ENCODE peak calls at places on chromosome 16, in five cellular contexts. One of them, this sample, is unnamed.

GRCh38 chr16:52171481-52171880 is 375.5 kb downstream of the TOX3 start:
- DNase-seq in right cardiac atrium: no peak
- DNase-seq in stimulated activated CD8-positive, alpha-beta memory T cell treated with anti-CD3 and anti-CD28 coated beads, Interleukin-12 subunit alpha, Interleukin-12 subunit beta, amount 100 ng/mL, for 4 hours: no peak
- DNase-seq in NCI-H1105: no peak
- DNase-seq in HTR-8/SVneo: no peak
- DNase-seq in this sample: no peak

GRCh38 chr16:88476203-88476602 is 23.1 kb downstream of the ZFPM1 start:
- DNase-seq in right cardiac atrium: no peak
- DNase-seq in stimulated activated CD8-positive, alpha-beta memory T cell treated with anti-CD3 and anti-CD28 coated beads, Interleukin-12 subunit alpha, Interleukin-12 subunit beta, amount 100 ng/mL, for 4 hours: no peak
- DNase-seq in NCI-H1105: no peak
- DNase-seq in HTR-8/SVneo: no peak
- DNase-seq in this sample: no peak

GRCh38 chr16:75083826-75084225 is 32.8 kb downstream of the LDHD start:
- DNase-seq in right cardiac atrium: no peak
- DNase-seq in stimulated activated CD8-positive, alpha-beta memory T cell treated with anti-CD3 and anti-CD28 coated beads, Interleukin-12 subunit alpha, Interleukin-12 subunit beta, amount 100 ng/mL, for 4 hours: no peak
- DNase-seq in NCI-H1105: no peak
- DNase-seq in HTR-8/SVneo: no peak
- DNase-seq in this sample: no peak

GRCh38 chr16:87657621-87658192 is 55.4 kb downstream of the JPH3 start:
- DNase-seq in right cardiac atrium: no peak
- DNase-seq in stimulated activated CD8-positive, alpha-beta memory T cell treated with anti-CD3 and anti-CD28 coated beads, Interleukin-12 subunit alpha, Interleukin-12 subunit beta, amount 100 ng/mL, for 4 hours: no peak
- DNase-seq in NCI-H1105: no peak
- DNase-seq in HTR-8/SVneo: peak
- DNase-seq in this sample: no peak

GRCh38 chr16:67942200-67942509 is 1.8 kb downstream of the LCAT start:
- DNase-seq in right cardiac atrium: no peak
- DNase-seq in stimulated activated CD8-positive, alpha-beta memory T cell treated with anti-CD3 and anti-CD28 coated beads, Interleukin-12 subunit alpha, Interleukin-12 subunit beta, amount 100 ng/mL, for 4 hours: no peak
- DNase-seq in NCI-H1105: no peak
- DNase-seq in HTR-8/SVneo: peak
- DNase-seq in this sample: no peak

GRCh38 chr16:87407511-87408112 is 15.5 kb downstream of the MAP1LC3B start:
- DNase-seq in right cardiac atrium: peak
- DNase-seq in stimulated activated CD8-positive, alpha-beta memory T cell treated with anti-CD3 and anti-CD28 coated beads, Interleukin-12 subunit alpha, Interleukin-12 subunit beta, amount 100 ng/mL, for 4 hours: no peak
- DNase-seq in NCI-H1105: no peak
- DNase-seq in HTR-8/SVneo: no peak
- DNase-seq in this sample: peak

GRCh38 chr16:66701061-66701460 is 4.5 kb upstream of the CMTM4 start:
- DNase-seq in right cardiac atrium: no peak
- DNase-seq in stimulated activated CD8-positive, alpha-beta memory T cell treated with anti-CD3 and anti-CD28 coated beads, Interleukin-12 subunit alpha, Interleukin-12 subunit beta, amount 100 ng/mL, for 4 hours: no peak
- DNase-seq in NCI-H1105: no peak
- DNase-seq in HTR-8/SVneo: no peak
- DNase-seq in this sample: no peak

GRCh38 chr16:55171241-55171640 is 152.8 kb upstream of the IRX6 start:
- DNase-seq in right cardiac atrium: no peak
- DNase-seq in stimulated activated CD8-positive, alpha-beta memory T cell treated with anti-CD3 and anti-CD28 coated beads, Interleukin-12 subunit alpha, Interleukin-12 subunit beta, amount 100 ng/mL, for 4 hours: no peak
- DNase-seq in NCI-H1105: no peak
- DNase-seq in HTR-8/SVneo: no peak
- DNase-seq in this sample: no peak

GRCh38 chr16:56525154-56525720 is 5.4 kb upstream of the BBS2 start:
- DNase-seq in right cardiac atrium: no peak
- DNase-seq in stimulated activated CD8-positive, alpha-beta memory T cell treated with anti-CD3 and anti-CD28 coated beads, Interleukin-12 subunit alpha, Interleukin-12 subunit beta, amount 100 ng/mL, for 4 hours: no peak
- DNase-seq in NCI-H1105: no peak
- DNase-seq in HTR-8/SVneo: no peak
- DNase-seq in this sample: no peak

GRCh38 chr16:2960183-2961010 is 3.7 kb upstream of the KREMEN2 start:
- DNase-seq in right cardiac atrium: no peak
- DNase-seq in stimulated activated CD8-positive, alpha-beta memory T cell treated with anti-CD3 and anti-CD28 coated beads, Interleukin-12 subunit alpha, Interleukin-12 subunit beta, amount 100 ng/mL, for 4 hours: no peak
- DNase-seq in NCI-H1105: no peak
- DNase-seq in HTR-8/SVneo: no peak
- DNase-seq in this sample: no peak

GRCh38 chr16:6153901-6154300 is 1056.3 kb upstream of the EEF2KMT start:
- DNase-seq in right cardiac atrium: no peak
- DNase-seq in stimulated activated CD8-positive, alpha-beta memory T cell treated with anti-CD3 and anti-CD28 coated beads, Interleukin-12 subunit alpha, Interleukin-12 subunit beta, amount 100 ng/mL, for 4 hours: no peak
- DNase-seq in NCI-H1105: no peak
- DNase-seq in HTR-8/SVneo: no peak
- DNase-seq in this sample: no peak

GRCh38 chr16:63461248-63461841 is 1425.1 kb upstream of the CDH8 start:
- DNase-seq in right cardiac atrium: no peak
- DNase-seq in stimulated activated CD8-positive, alpha-beta memory T cell treated with anti-CD3 and anti-CD28 coated beads, Interleukin-12 subunit alpha, Interleukin-12 subunit beta, amount 100 ng/mL, for 4 hours: no peak
- DNase-seq in NCI-H1105: peak
- DNase-seq in HTR-8/SVneo: no peak
- DNase-seq in this sample: no peak

GRCh38 chr16:81583893-81584705 is 139.5 kb downstream of the CMIP start:
- DNase-seq in right cardiac atrium: no peak
- DNase-seq in stimulated activated CD8-positive, alpha-beta memory T cell treated with anti-CD3 and anti-CD28 coated beads, Interleukin-12 subunit alpha, Interleukin-12 subunit beta, amount 100 ng/mL, for 4 hours: no peak
- DNase-seq in NCI-H1105: no peak
- DNase-seq in HTR-8/SVneo: no peak
- DNase-seq in this sample: no peak

GRCh38 chr16:2473425-2473926 is 1.5 kb upstream of the TBC1D24 start:
- DNase-seq in right cardiac atrium: no peak
- DNase-seq in stimulated activated CD8-positive, alpha-beta memory T cell treated with anti-CD3 and anti-CD28 coated beads, Interleukin-12 subunit alpha, Interleukin-12 subunit beta, amount 100 ng/mL, for 4 hours: no peak
- DNase-seq in NCI-H1105: no peak
- DNase-seq in HTR-8/SVneo: no peak
- DNase-seq in this sample: no peak

GRCh38 chr16:57530104-57530522 is 6.3 kb downstream of the CCDC102A start:
- DNase-seq in right cardiac atrium: peak
- DNase-seq in stimulated activated CD8-positive, alpha-beta memory T cell treated with anti-CD3 and anti-CD28 coated beads, Interleukin-12 subunit alpha, Interleukin-12 subunit beta, amount 100 ng/mL, for 4 hours: peak
- DNase-seq in NCI-H1105: no peak
- DNase-seq in HTR-8/SVneo: peak
- DNase-seq in this sample: no peak

GRCh38 chr16:8867483-8868271 is 1.1 kb downstream of the CARHSP1 start:
- DNase-seq in right cardiac atrium: peak
- DNase-seq in stimulated activated CD8-positive, alpha-beta memory T cell treated with anti-CD3 and anti-CD28 coated beads, Interleukin-12 subunit alpha, Interleukin-12 subunit beta, amount 100 ng/mL, for 4 hours: no peak
- DNase-seq in NCI-H1105: peak
- DNase-seq in HTR-8/SVneo: no peak
- DNase-seq in this sample: no peak

GRCh38 chr16:49085689-49086088 is 195.9 kb downstream of the CBLN1 start:
- DNase-seq in right cardiac atrium: no peak
- DNase-seq in stimulated activated CD8-positive, alpha-beta memory T cell treated with anti-CD3 and anti-CD28 coated beads, Interleukin-12 subunit alpha, Interleukin-12 subunit beta, amount 100 ng/mL, for 4 hours: no peak
- DNase-seq in NCI-H1105: no peak
- DNase-seq in HTR-8/SVneo: no peak
- DNase-seq in this sample: no peak

GRCh38 chr16:84065536-84066132 is 23.0 kb upstream of the SLC38A8 start:
- DNase-seq in right cardiac atrium: no peak
- DNase-seq in stimulated activated CD8-positive, alpha-beta memory T cell treated with anti-CD3 and anti-CD28 coated beads, Interleukin-12 subunit alpha, Interleukin-12 subunit beta, amount 100 ng/mL, for 4 hours: no peak
- DNase-seq in NCI-H1105: peak
- DNase-seq in HTR-8/SVneo: peak
- DNase-seq in this sample: no peak

GRCh38 chr16:29738514-29738913 is 7.3 kb downstream of the C16orf54 start:
- DNase-seq in right cardiac atrium: no peak
- DNase-seq in stimulated activated CD8-positive, alpha-beta memory T cell treated with anti-CD3 and anti-CD28 coated beads, Interleukin-12 subunit alpha, Interleukin-12 subunit beta, amount 100 ng/mL, for 4 hours: no peak
- DNase-seq in NCI-H1105: no peak
- DNase-seq in HTR-8/SVneo: no peak
- DNase-seq in this sample: no peak

GRCh38 chr16:89574681-89575246 is 794 bp upstream of the CPNE7 start:
- DNase-seq in right cardiac atrium: peak
- DNase-seq in stimulated activated CD8-positive, alpha-beta memory T cell treated with anti-CD3 and anti-CD28 coated beads, Interleukin-12 subunit alpha, Interleukin-12 subunit beta, amount 100 ng/mL, for 4 hours: no peak
- DNase-seq in NCI-H1105: no peak
- DNase-seq in HTR-8/SVneo: peak
- DNase-seq in this sample: peak

GRCh38 chr16:19316846-19317245 is 31.3 kb downstream of the CLEC19A start:
- DNase-seq in right cardiac atrium: no peak
- DNase-seq in stimulated activated CD8-positive, alpha-beta memory T cell treated with anti-CD3 and anti-CD28 coated beads, Interleukin-12 subunit alpha, Interleukin-12 subunit beta, amount 100 ng/mL, for 4 hours: no peak
- DNase-seq in NCI-H1105: no peak
- DNase-seq in HTR-8/SVneo: no peak
- DNase-seq in this sample: no peak

GRCh38 chr16:2095315-2095853 is 40.3 kb downstream of the PKD1 start:
- DNase-seq in right cardiac atrium: no peak
- DNase-seq in stimulated activated CD8-positive, alpha-beta memory T cell treated with anti-CD3 and anti-CD28 coated beads, Interleukin-12 subunit alpha, Interleukin-12 subunit beta, amount 100 ng/mL, for 4 hours: no peak
- DNase-seq in NCI-H1105: no peak
- DNase-seq in HTR-8/SVneo: no peak
- DNase-seq in this sample: peak

GRCh38 chr16:74740795-74741304 is 33.8 kb downstream of the FA2H start:
- DNase-seq in right cardiac atrium: no peak
- DNase-seq in stimulated activated CD8-positive, alpha-beta memory T cell treated with anti-CD3 and anti-CD28 coated beads, Interleukin-12 subunit alpha, Interleukin-12 subunit beta, amount 100 ng/mL, for 4 hours: no peak
- DNase-seq in NCI-H1105: no peak
- DNase-seq in HTR-8/SVneo: no peak
- DNase-seq in this sample: no peak

GRCh38 chr16:67967956-67968439 is 439 bp downstream of the SLC12A4 start:
- DNase-seq in right cardiac atrium: peak
- DNase-seq in stimulated activated CD8-positive, alpha-beta memory T cell treated with anti-CD3 and anti-CD28 coated beads, Interleukin-12 subunit alpha, Interleukin-12 subunit beta, amount 100 ng/mL, for 4 hours: no peak
- DNase-seq in NCI-H1105: no peak
- DNase-seq in HTR-8/SVneo: no peak
- DNase-seq in this sample: no peak

GRCh38 chr16:21302898-21303528 is 24.9 kb upstream of the CRYM start:
- DNase-seq in right cardiac atrium: no peak
- DNase-seq in stimulated activated CD8-positive, alpha-beta memory T cell treated with anti-CD3 and anti-CD28 coated beads, Interleukin-12 subunit alpha, Interleukin-12 subunit beta, amount 100 ng/mL, for 4 hours: no peak
- DNase-seq in NCI-H1105: no peak
- DNase-seq in HTR-8/SVneo: no peak
- DNase-seq in this sample: peak

GRCh38 chr16:80283450-80284392 is 257.1 kb upstream of the DYNLRB2 start:
- DNase-seq in right cardiac atrium: no peak
- DNase-seq in stimulated activated CD8-positive, alpha-beta memory T cell treated with anti-CD3 and anti-CD28 coated beads, Interleukin-12 subunit alpha, Interleukin-12 subunit beta, amount 100 ng/mL, for 4 hours: no peak
- DNase-seq in NCI-H1105: no peak
- DNase-seq in HTR-8/SVneo: no peak
- DNase-seq in this sample: no peak

GRCh38 chr16:50419116-50419515 is 50.3 kb upstream of the BRD7 start:
- DNase-seq in right cardiac atrium: no peak
- DNase-seq in stimulated activated CD8-positive, alpha-beta memory T cell treated with anti-CD3 and anti-CD28 coated beads, Interleukin-12 subunit alpha, Interleukin-12 subunit beta, amount 100 ng/mL, for 4 hours: no peak
- DNase-seq in NCI-H1105: no peak
- DNase-seq in HTR-8/SVneo: no peak
- DNase-seq in this sample: no peak

GRCh38 chr16:31568577-31569359 is 41.1 kb downstream of the AHSP start:
- DNase-seq in right cardiac atrium: peak
- DNase-seq in stimulated activated CD8-positive, alpha-beta memory T cell treated with anti-CD3 and anti-CD28 coated beads, Interleukin-12 subunit alpha, Interleukin-12 subunit beta, amount 100 ng/mL, for 4 hours: no peak
- DNase-seq in NCI-H1105: no peak
- DNase-seq in HTR-8/SVneo: no peak
- DNase-seq in this sample: no peak

GRCh38 chr16:30581462-30581861 is 4.0 kb downstream of the ZNF785 start:
- DNase-seq in right cardiac atrium: no peak
- DNase-seq in stimulated activated CD8-positive, alpha-beta memory T cell treated with anti-CD3 and anti-CD28 coated beads, Interleukin-12 subunit alpha, Interleukin-12 subunit beta, amount 100 ng/mL, for 4 hours: no peak
- DNase-seq in NCI-H1105: no peak
- DNase-seq in HTR-8/SVneo: no peak
- DNase-seq in this sample: no peak

GRCh38 chr16:22177968-22178934 is 15.9 kb downstream of the SDR42E2 start:
- DNase-seq in right cardiac atrium: no peak
- DNase-seq in stimulated activated CD8-positive, alpha-beta memory T cell treated with anti-CD3 and anti-CD28 coated beads, Interleukin-12 subunit alpha, Interleukin-12 subunit beta, amount 100 ng/mL, for 4 hours: no peak
- DNase-seq in NCI-H1105: no peak
- DNase-seq in HTR-8/SVneo: no peak
- DNase-seq in this sample: no peak

GRCh38 chr16:47732122-47732805 is 271.1 kb downstream of the PHKB start:
- DNase-seq in right cardiac atrium: no peak
- DNase-seq in stimulated activated CD8-positive, alpha-beta memory T cell treated with anti-CD3 and anti-CD28 coated beads, Interleukin-12 subunit alpha, Interleukin-12 subunit beta, amount 100 ng/mL, for 4 hours: no peak
- DNase-seq in NCI-H1105: no peak
- DNase-seq in HTR-8/SVneo: no peak
- DNase-seq in this sample: peak

GRCh38 chr16:10936585-10936984 is 5.7 kb downstream of the DEXI start:
- DNase-seq in right cardiac atrium: no peak
- DNase-seq in stimulated activated CD8-positive, alpha-beta memory T cell treated with anti-CD3 and anti-CD28 coated beads, Interleukin-12 subunit alpha, Interleukin-12 subunit beta, amount 100 ng/mL, for 4 hours: no peak
- DNase-seq in NCI-H1105: no peak
- DNase-seq in HTR-8/SVneo: no peak
- DNase-seq in this sample: no peak

GRCh38 chr16:58634265-58634802 is 4.7 kb upstream of the CNOT1 start:
- DNase-seq in right cardiac atrium: no peak
- DNase-seq in stimulated activated CD8-positive, alpha-beta memory T cell treated with anti-CD3 and anti-CD28 coated beads, Interleukin-12 subunit alpha, Interleukin-12 subunit beta, amount 100 ng/mL, for 4 hours: no peak
- DNase-seq in NCI-H1105: no peak
- DNase-seq in HTR-8/SVneo: no peak
- DNase-seq in this sample: no peak

GRCh38 chr16:56611281-56611833 is 3.0 kb downstream of the MT2A start:
- DNase-seq in right cardiac atrium: peak
- DNase-seq in stimulated activated CD8-positive, alpha-beta memory T cell treated with anti-CD3 and anti-CD28 coated beads, Interleukin-12 subunit alpha, Interleukin-12 subunit beta, amount 100 ng/mL, for 4 hours: no peak
- DNase-seq in NCI-H1105: no peak
- DNase-seq in HTR-8/SVneo: no peak
- DNase-seq in this sample: no peak

GRCh38 chr16:31460582-31461002 is 1.3 kb downstream of the ARMC5 start:
- DNase-seq in right cardiac atrium: no peak
- DNase-seq in stimulated activated CD8-positive, alpha-beta memory T cell treated with anti-CD3 and anti-CD28 coated beads, Interleukin-12 subunit alpha, Interleukin-12 subunit beta, amount 100 ng/mL, for 4 hours: no peak
- DNase-seq in NCI-H1105: no peak
- DNase-seq in HTR-8/SVneo: no peak
- DNase-seq in this sample: no peak

GRCh38 chr16:10866196-10866976 is 10.6 kb upstream of the CIITA start:
- DNase-seq in right cardiac atrium: peak
- DNase-seq in stimulated activated CD8-positive, alpha-beta memory T cell treated with anti-CD3 and anti-CD28 coated beads, Interleukin-12 subunit alpha, Interleukin-12 subunit beta, amount 100 ng/mL, for 4 hours: no peak
- DNase-seq in NCI-H1105: no peak
- DNase-seq in HTR-8/SVneo: no peak
- DNase-seq in this sample: no peak

GRCh38 chr16:12390644-12391043 is 413.0 kb downstream of the CPPED1 start:
- DNase-seq in right cardiac atrium: no peak
- DNase-seq in stimulated activated CD8-positive, alpha-beta memory T cell treated with anti-CD3 and anti-CD28 coated beads, Interleukin-12 subunit alpha, Interleukin-12 subunit beta, amount 100 ng/mL, for 4 hours: no peak
- DNase-seq in NCI-H1105: no peak
- DNase-seq in HTR-8/SVneo: no peak
- DNase-seq in this sample: no peak

GRCh38 chr16:12584488-12585233 is 219.0 kb downstream of the CPPED1 start:
- DNase-seq in right cardiac atrium: no peak
- DNase-seq in stimulated activated CD8-positive, alpha-beta memory T cell treated with anti-CD3 and anti-CD28 coated beads, Interleukin-12 subunit alpha, Interleukin-12 subunit beta, amount 100 ng/mL, for 4 hours: no peak
- DNase-seq in NCI-H1105: no peak
- DNase-seq in HTR-8/SVneo: no peak
- DNase-seq in this sample: no peak

GRCh38 chr16:64311241-64311640 is 810.6 kb downstream of the CDH11 start:
- DNase-seq in right cardiac atrium: no peak
- DNase-seq in stimulated activated CD8-positive, alpha-beta memory T cell treated with anti-CD3 and anti-CD28 coated beads, Interleukin-12 subunit alpha, Interleukin-12 subunit beta, amount 100 ng/mL, for 4 hours: no peak
- DNase-seq in NCI-H1105: no peak
- DNase-seq in HTR-8/SVneo: no peak
- DNase-seq in this sample: no peak